ENCODE peak calls at places on chromosome X, in eight cellular contexts. One of them, this sample, is unnamed. For H3K36me3, the result is how much of the 10 kb centered on the place peaks cover.

GRCh38 chrX:39984191-39984956 is 113.4 kb downstream of the BCOR start:
- DNase-seq in left lung: no peak
- DNase-seq in ovary: peak
- DNase-seq in suprapubic skin: no peak
- DNase-seq in MM.1S: no peak
- DNase-seq in upper lobe of right lung: no peak
- DNase-seq in adrenal gland: no peak
- DNase-seq in fibroblast of lung: peak
- DNase-seq in this sample: peak

GRCh38 chrX:134482371-134482770 is 22.4 kb downstream of the HPRT1 start:
- DNase-seq in left lung: no peak
- DNase-seq in ovary: no peak
- DNase-seq in suprapubic skin: no peak
- DNase-seq in MM.1S: no peak
- DNase-seq in upper lobe of right lung: no peak
- DNase-seq in adrenal gland: no peak
- DNase-seq in fibroblast of lung: no peak
- DNase-seq in this sample: no peak

GRCh38 chrX:48891402-48892288 is 5.9 kb downstream of the TIMM17B start:
- DNase-seq in left lung: peak
- DNase-seq in ovary: peak
- DNase-seq in suprapubic skin: peak
- DNase-seq in MM.1S: peak
- DNase-seq in upper lobe of right lung: peak
- DNase-seq in adrenal gland: peak
- DNase-seq in fibroblast of lung: peak
- DNase-seq in this sample: peak

GRCh38 chrX:9133426-9133825 is 99.5 kb upstream of the FAM9B start:
- DNase-seq in left lung: no peak
- DNase-seq in ovary: no peak
- DNase-seq in suprapubic skin: no peak
- DNase-seq in MM.1S: no peak
- DNase-seq in upper lobe of right lung: no peak
- DNase-seq in adrenal gland: no peak
- DNase-seq in fibroblast of lung: peak
- DNase-seq in this sample: peak

GRCh38 chrX:73913580-73913979 is 350.6 kb downstream of the CHIC1 start:
- DNase-seq in left lung: no peak
- DNase-seq in ovary: no peak
- DNase-seq in suprapubic skin: no peak
- DNase-seq in MM.1S: no peak
- DNase-seq in upper lobe of right lung: no peak
- DNase-seq in adrenal gland: no peak
- DNase-seq in fibroblast of lung: peak
- DNase-seq in this sample: no peak

GRCh38 chrX:41912922-41913321 is 10.4 kb downstream of the CASK start:
- DNase-seq in left lung: no peak
- DNase-seq in ovary: no peak
- DNase-seq in suprapubic skin: no peak
- DNase-seq in MM.1S: no peak
- DNase-seq in upper lobe of right lung: no peak
- DNase-seq in adrenal gland: no peak
- DNase-seq in fibroblast of lung: peak
- DNase-seq in this sample: peak

GRCh38 chrX:71103110-71103983 is 3.2 kb downstream of the CXorf65 start:
- DNase-seq in left lung: no peak
- DNase-seq in ovary: no peak
- DNase-seq in suprapubic skin: no peak
- DNase-seq in MM.1S: no peak
- DNase-seq in upper lobe of right lung: no peak
- DNase-seq in adrenal gland: no peak
- DNase-seq in fibroblast of lung: no peak
- DNase-seq in this sample: no peak

GRCh38 chrX:147550217-147550616 is 361.5 kb upstream of the FMR1 start:
- DNase-seq in left lung: no peak
- DNase-seq in ovary: no peak
- DNase-seq in suprapubic skin: no peak
- DNase-seq in MM.1S: peak
- DNase-seq in upper lobe of right lung: no peak
- DNase-seq in adrenal gland: peak
- DNase-seq in fibroblast of lung: no peak
- DNase-seq in this sample: no peak

GRCh38 chrX:68830486-68831404 is 1.9 kb downstream of the EFNB1 start:
- DNase-seq in left lung: no peak
- DNase-seq in ovary: no peak
- DNase-seq in suprapubic skin: no peak
- DNase-seq in MM.1S: no peak
- DNase-seq in upper lobe of right lung: no peak
- DNase-seq in adrenal gland: no peak
- DNase-seq in fibroblast of lung: no peak
- DNase-seq in this sample: no peak

GRCh38 chrX:25019707-25020390 is 4.1 kb upstream of the ARX start:
- DNase-seq in left lung: no peak
- DNase-seq in ovary: no peak
- DNase-seq in suprapubic skin: no peak
- DNase-seq in MM.1S: no peak
- DNase-seq in upper lobe of right lung: no peak
- DNase-seq in adrenal gland: no peak
- DNase-seq in fibroblast of lung: no peak
- DNase-seq in this sample: no peak

GRCh38 chrX:25022499-25023325 is 6.9 kb upstream of the ARX start:
- DNase-seq in left lung: no peak
- DNase-seq in ovary: no peak
- DNase-seq in suprapubic skin: no peak
- DNase-seq in MM.1S: no peak
- DNase-seq in upper lobe of right lung: no peak
- DNase-seq in adrenal gland: no peak
- DNase-seq in fibroblast of lung: no peak
- DNase-seq in this sample: no peak

GRCh38 chrX:25018682-25019081 is 2.9 kb upstream of the ARX start:
- DNase-seq in left lung: no peak
- DNase-seq in ovary: no peak
- DNase-seq in suprapubic skin: no peak
- DNase-seq in MM.1S: no peak
- DNase-seq in upper lobe of right lung: no peak
- DNase-seq in adrenal gland: no peak
- DNase-seq in fibroblast of lung: no peak
- DNase-seq in this sample: no peak

GRCh38 chrX:25020391-25021131 is 4.8 kb upstream of the ARX start:
- DNase-seq in left lung: no peak
- DNase-seq in ovary: peak
- DNase-seq in suprapubic skin: no peak
- DNase-seq in MM.1S: peak
- DNase-seq in upper lobe of right lung: no peak
- DNase-seq in adrenal gland: no peak
- DNase-seq in fibroblast of lung: no peak
- DNase-seq in this sample: no peak

DNA sequence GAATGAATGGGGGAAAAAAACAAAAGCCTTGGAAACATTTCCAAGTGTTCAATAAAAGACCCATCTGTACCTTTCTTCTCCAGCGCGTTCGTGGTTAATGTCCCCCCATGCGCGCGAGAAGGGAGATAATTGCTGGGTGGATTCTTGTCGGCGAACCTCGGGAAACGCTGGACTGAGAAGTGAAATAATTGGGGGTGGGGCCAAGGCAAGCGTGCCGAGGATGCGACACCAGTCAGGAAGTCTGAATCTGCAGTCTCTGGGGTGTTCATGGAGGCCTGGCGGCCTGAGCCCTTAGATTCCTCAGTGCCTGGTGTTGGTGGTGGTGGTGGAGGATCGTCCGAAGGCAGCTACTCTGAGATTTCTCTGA is 5.3 kb upstream of the ARX start:
- DNase-seq in left lung: no peak
- DNase-seq in ovary: no peak
- DNase-seq in suprapubic skin: no peak
- DNase-seq in MM.1S: no peak
- DNase-seq in upper lobe of right lung: no peak
- DNase-seq in adrenal gland: no peak
- DNase-seq in fibroblast of lung: no peak
- DNase-seq in this sample: no peak
- H3K4me3 ChIP-seq in left lung: no peak
- H3K4me3 ChIP-seq in ovary: no peak
- H3K4me3 ChIP-seq in suprapubic skin: peak
- H3K4me3 ChIP-seq in MM.1S: peak
- H3K4me3 ChIP-seq in upper lobe of right lung: no peak
- H3K4me3 ChIP-seq in adrenal gland: no peak
- H3K4me3 ChIP-seq in fibroblast of lung: no peak
- H3K4me3 ChIP-seq in this sample: no peak

DNA sequence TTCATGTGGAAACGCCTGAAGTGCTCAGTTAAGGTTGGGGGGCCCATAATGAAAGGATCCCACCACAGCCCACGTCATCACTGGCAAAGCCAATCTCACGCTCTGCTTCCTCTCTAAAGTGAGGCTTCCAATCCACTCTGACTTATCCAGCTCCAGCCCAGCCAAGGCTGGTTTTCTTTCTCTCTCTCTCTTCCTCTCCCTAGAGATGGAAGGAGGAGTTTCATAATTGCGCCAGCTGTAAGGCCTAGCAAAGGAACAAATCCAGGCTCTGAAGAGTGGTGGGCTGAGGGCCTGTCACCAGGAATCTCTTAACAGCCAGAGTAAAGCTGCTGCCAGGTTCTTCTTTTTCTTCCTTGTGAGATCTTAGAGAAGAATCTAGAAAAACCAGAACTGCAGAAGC is 20.7 kb upstream of the BCLAF3 start:
- DNase-seq in left lung: no peak
- DNase-seq in ovary: no peak
- DNase-seq in suprapubic skin: no peak
- DNase-seq in MM.1S: no peak
- DNase-seq in upper lobe of right lung: no peak
- DNase-seq in adrenal gland: no peak
- DNase-seq in fibroblast of lung: no peak
- DNase-seq in this sample: no peak
- TF ChIP-seq CTCF in left lung: no peak
- TF ChIP-seq CTCF in ovary: no peak
- TF ChIP-seq CTCF in suprapubic skin: no peak
- TF ChIP-seq CTCF in MM.1S: no peak
- TF ChIP-seq CTCF in upper lobe of right lung: no peak
- TF ChIP-seq CTCF in adrenal gland: no peak
- TF ChIP-seq CTCF in fibroblast of lung: no peak
- TF ChIP-seq CTCF in this sample: no peak

DNA sequence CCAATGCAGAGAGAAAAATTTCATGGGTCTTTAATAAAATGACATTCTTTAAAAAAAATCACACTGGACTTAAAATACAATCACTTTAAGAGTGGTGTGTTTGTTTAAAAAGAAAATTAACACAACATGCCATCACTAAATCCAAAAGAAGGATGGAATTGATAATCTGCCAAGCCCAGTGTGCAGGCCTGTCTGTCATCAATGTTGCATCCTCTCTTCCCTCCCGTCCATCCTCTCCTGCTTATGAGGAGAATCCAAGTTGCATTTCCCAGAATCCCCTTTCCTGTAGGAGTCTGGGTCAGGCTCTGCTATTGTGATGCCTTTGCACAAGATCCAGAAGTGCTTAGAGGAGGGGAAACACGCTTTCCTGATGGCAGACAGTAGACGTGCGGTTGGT is 169.4 kb downstream of the MID1 start:
- DNase-seq in left lung: no peak
- DNase-seq in ovary: no peak
- DNase-seq in suprapubic skin: no peak
- DNase-seq in MM.1S: no peak
- DNase-seq in upper lobe of right lung: no peak
- DNase-seq in adrenal gland: no peak
- DNase-seq in fibroblast of lung: no peak
- DNase-seq in this sample: no peak
- H3K36me3 ChIP-seq in left lung: under half
- H3K36me3 ChIP-seq in ovary: under half
- H3K36me3 ChIP-seq in suprapubic skin: under half
- H3K36me3 ChIP-seq in MM.1S: under half
- H3K36me3 ChIP-seq in upper lobe of right lung: under half
- H3K36me3 ChIP-seq in adrenal gland: under half
- H3K36me3 ChIP-seq in fibroblast of lung: under half
- H3K36me3 ChIP-seq in this sample: under half

GRCh38 chrX:13084611-13085010 is 40.2 kb upstream of the FAM9C start:
- DNase-seq in left lung: no peak
- DNase-seq in ovary: no peak
- DNase-seq in suprapubic skin: no peak
- DNase-seq in MM.1S: no peak
- DNase-seq in upper lobe of right lung: no peak
- DNase-seq in adrenal gland: no peak
- DNase-seq in fibroblast of lung: no peak
- DNase-seq in this sample: no peak
- H3K4me3 ChIP-seq in left lung: no peak
- H3K4me3 ChIP-seq in ovary: no peak
- H3K4me3 ChIP-seq in suprapubic skin: no peak
- H3K4me3 ChIP-seq in MM.1S: no peak
- H3K4me3 ChIP-seq in upper lobe of right lung: no peak
- H3K4me3 ChIP-seq in adrenal gland: no peak
- H3K4me3 ChIP-seq in fibroblast of lung: no peak
- H3K4me3 ChIP-seq in this sample: no peak

GRCh38 chrX:108304210-108304609 is 134.0 kb downstream of the COL4A6 start:
- DNase-seq in left lung: no peak
- DNase-seq in ovary: no peak
- DNase-seq in suprapubic skin: no peak
- DNase-seq in MM.1S: no peak
- DNase-seq in upper lobe of right lung: no peak
- DNase-seq in adrenal gland: no peak
- DNase-seq in fibroblast of lung: peak
- DNase-seq in this sample: peak
- TF ChIP-seq CTCF in left lung: no peak
- TF ChIP-seq CTCF in ovary: no peak
- TF ChIP-seq CTCF in suprapubic skin: peak
- TF ChIP-seq CTCF in MM.1S: peak
- TF ChIP-seq CTCF in upper lobe of right lung: peak
- TF ChIP-seq CTCF in adrenal gland: no peak
- TF ChIP-seq CTCF in fibroblast of lung: peak
- TF ChIP-seq CTCF in this sample: peak

DNA sequence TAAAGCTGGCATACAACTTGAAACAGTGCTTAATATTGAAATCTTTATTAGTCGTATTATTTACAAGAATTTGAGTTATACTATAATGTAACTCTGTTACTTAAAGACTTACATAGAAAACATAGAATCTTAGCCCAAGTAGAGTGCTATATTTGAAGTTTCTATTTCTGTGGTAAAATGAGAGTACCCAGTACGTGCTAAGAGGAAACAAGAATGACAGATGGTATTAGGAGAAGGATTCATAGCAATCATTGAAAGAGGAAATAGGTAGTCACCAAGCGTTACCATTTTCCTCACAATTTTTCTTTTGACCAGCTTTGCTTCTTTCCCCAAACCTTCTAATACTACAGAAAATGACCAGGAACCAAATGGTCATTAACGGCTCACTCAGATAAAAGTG is 412.1 kb upstream of the GRIA3 start:
- DNase-seq in left lung: no peak
- DNase-seq in ovary: no peak
- DNase-seq in suprapubic skin: no peak
- DNase-seq in MM.1S: peak
- DNase-seq in upper lobe of right lung: no peak
- DNase-seq in adrenal gland: no peak
- DNase-seq in fibroblast of lung: no peak
- DNase-seq in this sample: no peak
- H3K36me3 ChIP-seq in left lung: under half
- H3K36me3 ChIP-seq in ovary: under half
- H3K36me3 ChIP-seq in suprapubic skin: under half
- H3K36me3 ChIP-seq in MM.1S: under half
- H3K36me3 ChIP-seq in upper lobe of right lung: under half
- H3K36me3 ChIP-seq in adrenal gland: under half
- H3K36me3 ChIP-seq in fibroblast of lung: under half
- H3K36me3 ChIP-seq in this sample: under half

This sample was measured in bronchial epithelial cell.